ENCODE peak calls at places on chromosomes 5 and 9, in eight cellular contexts. E is HFFc6; X is A673; B is foreskin fibroblast; Z is CD8-positive, alpha-beta T cell; S is adrenal gland; K is lung; T is endodermal cell. U is an unnamed sample.

GRCh38 chr9:121887553-121888437 is 205.3 kb downstream of the TTLL11 start:
- DNase-seq in E (no peak), X (peak), B (no peak), Z (no peak), S (no peak), K (no peak), T (peak), U (no peak)

GRCh38 chr9:18472915-18473314 is 1.0 kb upstream of the ADAMTSL1 start:
- DNase-seq in E (no peak), X (no peak), B (no peak), Z (no peak), S (peak), K (no peak), T (peak), U (no peak)

GRCh38 chr5:109825450-109825849 is 135.7 kb downstream of the MAN2A1 start:
- DNase-seq in E (peak), X (no peak), B (no peak), Z (no peak), S (no peak), K (no peak), T (no peak), U (no peak)

GRCh38 chr9:128657344-128657704 is 677 bp upstream of the DYNC2I2 start:
- DNase-seq in E (no peak), X (no peak), B (no peak), Z (no peak), S (no peak), K (no peak), T (no peak), U (no peak)

GRCh38 chr5:77316871-77317661 is 106.6 kb downstream of the PDE8B start:
- DNase-seq in E (peak), X (no peak), B (peak), Z (no peak), S (no peak), K (no peak), T (no peak), U (no peak)

GRCh38 chr9:1311462-1312042 is 261.4 kb downstream of the DMRT2 start:
- DNase-seq in E (no peak), X (no peak), B (no peak), Z (no peak), S (no peak), K (no peak), T (no peak), U (no peak)

GRCh38 chr9:129069128-129069824 is 11.6 kb upstream of the DOLPP1 start:
- DNase-seq in E (no peak), X (no peak), B (no peak), Z (peak), S (peak), K (peak), T (peak), U (no peak)

GRCh38 chr9:76572205-76572550 is 113.2 kb downstream of the GCNT1 start:
- DNase-seq in E (no peak), X (no peak), B (no peak), Z (no peak), S (no peak), K (no peak), T (no peak), U (no peak)

GRCh38 chr5:72166070-72166979 is 59.0 kb downstream of the MAP1B start:
- DNase-seq in E (peak), X (peak), B (peak), Z (no peak), S (peak), K (no peak), T (peak), U (no peak)

GRCh38 chr5:65017636-65018035 is 248.9 kb downstream of the CWC27 start:
- DNase-seq in E (peak), X (no peak), B (no peak), Z (no peak), S (no peak), K (no peak), T (no peak), U (no peak)

GRCh38 chr5:169584998-169585451 is 1.5 kb downstream of the SPDL1 start:
- DNase-seq in E (no peak), X (no peak), B (no peak), Z (no peak), S (no peak), K (no peak), T (no peak), U (no peak)

GRCh38 chr9:98020471-98021145 is 35.9 kb upstream of the NANS start:
- DNase-seq in E (no peak), X (no peak), B (no peak), Z (no peak), S (no peak), K (no peak), T (no peak), U (no peak)

GRCh38 chr5:86866036-86866435 is 248.3 kb downstream of the COX7C start:
- DNase-seq in E (no peak), X (no peak), B (no peak), Z (no peak), S (no peak), K (no peak), T (no peak), U (no peak)

GRCh38 chr5:139253115-139253514 is 40.4 kb upstream of the MATR3 start:
- DNase-seq in E (no peak), X (no peak), B (no peak), Z (no peak), S (no peak), K (no peak), T (no peak), U (no peak)

GRCh38 chr5:148858547-148858946 is 32.1 kb downstream of the ADRB2 start:
- DNase-seq in E (no peak), X (no peak), B (no peak), Z (no peak), S (no peak), K (no peak), T (no peak), U (no peak)

GRCh38 chr9:100427366-100428263 is 672 bp downstream of the MSANTD3 start:
- DNase-seq in E (peak), X (peak), B (peak), Z (peak), S (peak), K (peak), T (peak), U (peak)

GRCh38 chr9:69671904-69672827 is at the start of gene APBA1:
- DNase-seq in E (peak), X (peak), B (peak), Z (peak), S (peak), K (peak), T (peak), U (no peak)

GRCh38 chr5:97534166-97534565 is 351.1 kb upstream of the RIOK2 start:
- DNase-seq in E (peak), X (peak), B (peak), Z (no peak), S (peak), K (peak), T (peak), U (no peak)

GRCh38 chr5:149632311-149633251 is 51.3 kb downstream of the ARHGEF37 start:
- DNase-seq in E (peak), X (no peak), B (no peak), Z (no peak), S (no peak), K (no peak), T (peak), U (no peak)

GRCh38 chr5:118249386-118249785 is 739.0 kb downstream of the DTWD2 start:
- DNase-seq in E (no peak), X (no peak), B (no peak), Z (no peak), S (no peak), K (no peak), T (no peak), U (no peak)

GRCh38 chr9:136769710-136770191 is 5.4 kb upstream of the LCN15 start:
- DNase-seq in E (no peak), X (peak), B (no peak), Z (peak), S (no peak), K (no peak), T (peak), U (peak)

GRCh38 chr9:114039484-114039883 is 38.6 kb downstream of the AMBP start:
- DNase-seq in E (no peak), X (no peak), B (no peak), Z (no peak), S (no peak), K (peak), T (peak), U (no peak)

GRCh38 chr5:44807269-44807668 is 1.5 kb upstream of the MRPS30 start:
- DNase-seq in E (no peak), X (no peak), B (no peak), Z (no peak), S (no peak), K (no peak), T (no peak), U (no peak)

GRCh38 chr9:129176786-129177442 is 1.1 kb downstream of the IER5L start:
- DNase-seq in E (peak), X (peak), B (no peak), Z (no peak), S (peak), K (peak), T (peak), U (no peak)

GRCh38 chr5:126865299-126865698 is 88.4 kb downstream of the LMNB1 start:
- DNase-seq in E (peak), X (no peak), B (peak), Z (no peak), S (no peak), K (no peak), T (no peak), U (no peak)

GRCh38 chr5:107381189-107381856 is 289.4 kb downstream of the EFNA5 start:
- DNase-seq in E (peak), X (peak), B (peak), Z (no peak), S (no peak), K (no peak), T (no peak), U (no peak)

GRCh38 chr5:77251921-77252320 is 41.4 kb downstream of the PDE8B start:
- DNase-seq in E (peak), X (no peak), B (no peak), Z (no peak), S (no peak), K (no peak), T (no peak), U (no peak)

GRCh38 chr9:72477862-72478564 is 43.4 kb upstream of the TMC1 start:
- DNase-seq in E (peak), X (peak), B (peak), Z (no peak), S (no peak), K (peak), T (peak), U (no peak)

GRCh38 chr5:151815051-151815450 is 43.3 kb downstream of the G3BP1 start:
- DNase-seq in E (no peak), X (no peak), B (no peak), Z (no peak), S (no peak), K (no peak), T (no peak), U (no peak)

GRCh38 chr9:78261403-78262001 is 25.6 kb downstream of the CEP78 start:
- DNase-seq in E (peak), X (peak), B (peak), Z (no peak), S (no peak), K (no peak), T (no peak), U (no peak)

GRCh38 chr5:179791881-179792611 is 1.7 kb upstream of the LTC4S start:
- DNase-seq in E (no peak), X (no peak), B (no peak), Z (no peak), S (peak), K (no peak), T (no peak), U (no peak)

GRCh38 chr5:79849486-79850315 is 141.4 kb downstream of the MTX3 start:
- DNase-seq in E (no peak), X (no peak), B (no peak), Z (no peak), S (no peak), K (no peak), T (no peak), U (no peak)

GRCh38 chr5:126677101-126677500 is 76.4 kb downstream of the PHAX start:
- DNase-seq in E (no peak), X (no peak), B (no peak), Z (no peak), S (no peak), K (no peak), T (no peak), U (no peak)

GRCh38 chr9:1913931-1914330 is 101.2 kb upstream of the SMARCA2 start:
- DNase-seq in E (no peak), X (no peak), B (no peak), Z (no peak), S (no peak), K (no peak), T (no peak), U (no peak)

GRCh38 chr9:85522459-85523092 is 219.2 kb downstream of the AGTPBP1 start:
- DNase-seq in E (no peak), X (peak), B (peak), Z (no peak), S (no peak), K (no peak), T (peak), U (no peak)

GRCh38 chr5:171419663-171420428 is 399 bp downstream of the FGF18 start:
- DNase-seq in E (no peak), X (peak), B (peak), Z (no peak), S (no peak), K (no peak), T (peak), U (no peak)

GRCh38 chr5:77426670-77427069 is 65.4 kb downstream of the WDR41 start:
- DNase-seq in E (peak), X (no peak), B (peak), Z (no peak), S (no peak), K (no peak), T (no peak), U (no peak)

GRCh38 chr9:6414291-6414690 is 1.3 kb downstream of the UHRF2 start:
- DNase-seq in E (peak), X (peak), B (no peak), Z (no peak), S (no peak), K (no peak), T (no peak), U (no peak)

DNA sequence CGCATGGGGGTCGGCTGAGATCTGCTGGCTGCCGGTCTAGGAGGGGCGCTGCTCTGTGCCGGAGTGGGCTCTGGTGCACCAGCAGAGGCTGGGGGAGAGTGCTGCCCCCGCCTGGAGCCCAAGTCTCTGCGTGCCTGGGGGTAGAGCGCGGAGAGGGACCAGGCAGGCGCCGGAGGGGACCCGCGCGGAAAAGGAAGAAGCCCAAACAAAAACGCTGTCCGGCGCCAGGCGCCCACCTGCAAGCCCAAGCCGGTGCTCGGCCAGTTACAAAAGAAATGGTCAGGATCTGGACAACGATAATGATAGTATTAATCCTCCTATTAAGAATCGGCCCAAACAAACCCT is 575 bp upstream of the S1PR3 start:
- DNase-seq in E (no peak), X (no peak), B (no peak), Z (no peak), S (peak), K (no peak), T (peak), U (no peak)
- TF ChIP-seq CTCF in E (no peak), X (peak), B (no peak), Z (no peak), S (no peak), K (no peak), T (peak), U (peak)

DNA sequence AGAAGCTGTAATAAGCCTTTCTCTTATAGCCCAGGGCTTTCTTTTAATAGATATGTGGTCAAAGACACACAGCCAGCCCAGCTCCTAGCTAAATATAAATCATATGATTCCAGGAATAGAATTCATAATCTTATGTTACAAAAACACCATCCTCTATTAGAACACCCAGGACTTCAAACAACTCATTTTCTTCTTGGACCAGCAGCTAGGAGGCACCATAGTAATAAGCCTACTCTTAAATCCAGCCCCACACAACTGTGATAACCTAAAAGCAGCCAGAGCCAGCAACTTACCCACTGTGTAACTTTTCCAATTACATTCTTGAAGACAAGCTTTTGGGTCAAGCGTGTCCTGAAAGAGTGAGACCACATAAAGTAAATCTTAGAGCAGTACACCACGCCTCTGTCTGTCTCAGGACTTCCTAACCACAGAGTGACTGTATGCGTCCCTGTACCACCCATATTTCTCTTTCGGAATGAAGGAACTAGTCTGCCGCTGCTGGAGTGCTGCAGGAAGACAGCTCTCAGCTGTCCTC is 223.8 kb downstream of the TLE1 start:
- DNase-seq in E (no peak), X (no peak), B (no peak), Z (no peak), S (no peak), K (no peak), T (no peak), U (no peak)
- TF ChIP-seq CTCF in E (peak), X (no peak), B (no peak), Z (no peak), S (no peak), K (no peak), T (peak), U (peak)

GRCh38 chr5:9922719-9923118 is 292.6 kb upstream of the TAS2R1 start:
- DNase-seq in E (no peak), X (no peak), B (no peak), Z (no peak), S (no peak), K (no peak), T (no peak), U (no peak)
- TF ChIP-seq CTCF in E (peak), X (peak), B (peak), Z (peak), S (no peak), K (no peak), T (peak), U (peak)

GRCh38 chr9:134641173-134641985 is at the start of gene COL5A1:
- DNase-seq in E (peak), X (peak), B (peak), Z (peak), S (peak), K (peak), T (peak), U (no peak)

GRCh38 chr9:134638503-134639090 is 3.0 kb upstream of the COL5A1 start:
- DNase-seq in E (no peak), X (no peak), B (no peak), Z (no peak), S (no peak), K (no peak), T (no peak), U (no peak)

GRCh38 chr9:134641989-134642384 is 384 bp downstream of the COL5A1 start:
- DNase-seq in E (no peak), X (no peak), B (no peak), Z (no peak), S (no peak), K (no peak), T (no peak), U (no peak)

GRCh38 chr9:134640491-134641172 is 971 bp upstream of the COL5A1 start:
- DNase-seq in E (no peak), X (no peak), B (no peak), Z (no peak), S (no peak), K (no peak), T (peak), U (no peak)

GRCh38 chr9:134639994-134640393 is 1.6 kb upstream of the COL5A1 start:
- DNase-seq in E (no peak), X (no peak), B (no peak), Z (no peak), S (no peak), K (no peak), T (peak), U (no peak)
- TF ChIP-seq CTCF in E (no peak), X (no peak), B (no peak), Z (no peak), S (no peak), K (no peak), T (no peak), U (no peak)

GRCh38 chr5:147578228-147579024 is 68.6 kb upstream of the DPYSL3 start:
- DNase-seq in E (peak), X (peak), B (peak), Z (no peak), S (no peak), K (no peak), T (peak), U (no peak)
- TF ChIP-seq CTCF in E (peak), X (peak), B (peak), Z (no peak), S (peak), K (peak), T (peak), U (peak)

GRCh38 chr9:79263666-79264460 is 307.9 kb upstream of the TLE4 start:
- DNase-seq in E (peak), X (no peak), B (peak), Z (no peak), S (peak), K (no peak), T (no peak), U (no peak)

GRCh38 chr9:79264511-79265448 is 307.0 kb upstream of the TLE4 start:
- DNase-seq in E (no peak), X (peak), B (peak), Z (no peak), S (no peak), K (no peak), T (no peak), U (no peak)

GRCh38 chr9:79266986-79267385 is 304.8 kb upstream of the TLE4 start:
- DNase-seq in E (peak), X (no peak), B (peak), Z (no peak), S (no peak), K (no peak), T (no peak), U (no peak)
- TF ChIP-seq CTCF in E (no peak), X (no peak), B (no peak), Z (no peak), S (no peak), K (no peak), T (no peak), U (no peak)

GRCh38 chr9:88781500-88782391 is 209.5 kb upstream of the S1PR3 start:
- DNase-seq in E (peak), X (peak), B (peak), Z (no peak), S (peak), K (peak), T (peak), U (no peak)
- TF ChIP-seq CTCF in E (peak), X (peak), B (peak), Z (no peak), S (peak), K (no peak), T (peak), U (peak)

GRCh38 chr9:86637515-86637914 is 283.3 kb upstream of the TUT7 start:
- DNase-seq in E (peak), X (peak), B (no peak), Z (no peak), S (peak), K (no peak), T (peak), U (no peak)
- TF ChIP-seq CTCF in E (peak), X (peak), B (peak), Z (no peak), S (peak), K (peak), T (peak), U (peak)

U was measured in chondrocyte.